ENCODE peak calls at places on chromosomes 13 and 19, in four cellular contexts. P, L, O and I are unnamed samples.

GRCh38 chr19:46422344-46422743 is 6.4 kb downstream of the PNMA8C start:
- ATAC-seq in L (no peak), P (no peak), O (no peak), I (no peak)

GRCh38 chr19:2867025-2867991 is at the start of gene ZNF556:
- ATAC-seq in O (no peak), P (no peak), L (peak; percentile 42), I (peak; percentile 41)

GRCh38 chr19:4089400-4089908 is 22.8 kb upstream of the ZBTB7A start:
- ATAC-seq in O (peak; percentile 41), L (peak; percentile 52), P (no peak), I (peak; percentile 48)

GRCh38 chr13:22103628-22104027 is 432.8 kb downstream of the FGF9 start:
- ATAC-seq in L (no peak), P (peak; percentile 58), O (no peak), I (no peak)

GRCh38 chr19:35224681-35225604 is 3.6 kb downstream of the FAM187B start:
- ATAC-seq in P (no peak), L (no peak), O (peak; percentile 39), I (no peak)

GRCh38 chr13:84985860-84986259 is 813.4 kb downstream of the SLITRK6 start:
- ATAC-seq in O (no peak), L (no peak), P (no peak), I (no peak)

GRCh38 chr13:77026255-77026782 is 640 bp downstream of the FBXL3 start:
- ATAC-seq in L (peak; percentile 84), O (peak; percentile 89), P (peak; percentile 67), I (peak; percentile 79)

GRCh38 chr13:26923824-26924605 is 163.4 kb upstream of the GPR12 start:
- ATAC-seq in L (peak; percentile 53), O (no peak), P (peak; percentile 40), I (no peak)

GRCh38 chr13:41938918-41939317 is 22.0 kb downstream of the VWA8 start:
- ATAC-seq in O (peak; percentile 51), P (no peak), L (no peak), I (no peak)

GRCh38 chr13:113413898-113414282 is 39.4 kb downstream of the ADPRHL1 start:
- ATAC-seq in O (peak; percentile 13), P (no peak), L (peak; percentile 64), I (peak; percentile 74)

GRCh38 chr13:109874444-109874920 is 88.1 kb upstream of the IRS2 start:
- ATAC-seq in O (no peak), P (no peak), L (peak; percentile 3), I (peak; percentile 1)

GRCh38 chr13:97234742-97235141 is 12.6 kb downstream of the MBNL2 start:
- ATAC-seq in O (no peak), L (no peak), P (no peak), I (no peak)

GRCh38 chr13:79512950-79513349 is 32.0 kb downstream of the NDFIP2 start:
- ATAC-seq in L (no peak), O (peak; percentile 44), P (no peak), I (no peak)

GRCh38 chr13:98467263-98467985 is 109.5 kb downstream of the STK24 start:
- ATAC-seq in L (peak; percentile 88), P (no peak), O (peak; percentile 79), I (no peak)

GRCh38 chr13:31009166-31009565 is 76.7 kb downstream of the TEX26 start:
- ATAC-seq in P (no peak), O (no peak), L (no peak), I (no peak)

GRCh38 chr13:48242677-48243076 is 9.7 kb downstream of the ITM2B start:
- ATAC-seq in O (no peak), L (no peak), P (no peak), I (no peak)

GRCh38 chr13:63279136-63279535 is 1863.5 kb upstream of the PCDH20 start:
- ATAC-seq in P (no peak), L (no peak), O (no peak), I (no peak)

GRCh38 chr13:101181076-101181685 is 235.1 kb downstream of the NALCN start:
- ATAC-seq in O (no peak), L (no peak), P (peak; percentile 62), I (no peak)

GRCh38 chr13:30151398-30151797 is 156.0 kb downstream of the KATNAL1 start:
- ATAC-seq in P (no peak), O (no peak), L (no peak), I (no peak)

GRCh38 chr13:112444416-112445399 is 68.6 kb downstream of the SPACA7 start:
- ATAC-seq in P (no peak), L (no peak), O (no peak), I (no peak)

GRCh38 chr13:41562541-41563178 is 105.3 kb downstream of the RGCC start:
- ATAC-seq in O (no peak), L (no peak), P (no peak), I (no peak)

GRCh38 chr13:21458457-21458815 is 667 bp downstream of the ZDHHC20 start:
- ATAC-seq in L (no peak), O (peak; percentile 37), P (no peak), I (no peak)

GRCh38 chr13:75788494-75788991 is 152.4 kb downstream of the LMO7 start:
- ATAC-seq in O (peak; percentile 43), P (peak; percentile 54), L (peak; percentile 81), I (no peak)

GRCh38 chr19:41409288-41409687 is 11.7 kb downstream of the BCKDHA start:
- ATAC-seq in P (peak; percentile 65), O (peak; percentile 91), L (peak; percentile 69), I (peak; percentile 65)

GRCh38 chr19:33325920-33326319 is 23.6 kb upstream of the CEBPA start:
- ATAC-seq in L (peak; percentile 29), O (peak; percentile 66), P (no peak), I (peak; percentile 83)

GRCh38 chr13:35703061-35703460 is 226.6 kb upstream of the MAB21L1 start:
- ATAC-seq in L (no peak), O (no peak), P (no peak), I (no peak)

GRCh38 chr19:58304748-58305064 is 471 bp upstream of the ERVK3-1 start:
- ATAC-seq in L (no peak), P (peak; percentile 12), O (no peak), I (no peak)

GRCh38 chr13:86109107-86109506 is 309.9 kb upstream of the SLITRK6 start:
- ATAC-seq in O (no peak), L (no peak), P (no peak), I (no peak)

DNA sequence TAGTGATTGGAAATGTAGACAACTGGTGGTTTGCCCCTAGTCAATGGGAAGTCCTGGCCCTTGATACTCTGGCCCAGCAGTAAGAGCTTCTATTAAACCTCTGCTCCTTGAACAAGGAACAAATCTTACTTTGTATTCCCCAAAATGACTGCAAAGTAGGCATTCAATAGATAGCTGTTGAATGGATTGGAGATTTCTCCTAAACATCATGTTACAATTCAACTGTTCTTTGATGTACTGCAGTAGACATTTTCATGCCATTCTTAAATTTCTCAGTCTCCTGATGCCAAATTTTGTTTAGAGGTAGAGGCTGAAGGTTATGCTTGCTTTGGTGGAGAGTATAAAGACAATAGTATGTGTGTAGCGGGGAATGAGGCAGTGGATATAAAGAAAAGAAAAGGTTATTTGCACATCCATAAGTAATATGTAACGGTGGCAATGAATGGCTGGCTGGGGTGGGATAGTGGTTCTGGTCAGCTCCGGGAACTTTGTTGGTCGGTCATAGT is 12.8 kb downstream of the MIR17HG start:
- ATAC-seq in P (no peak), L (no peak), O (no peak), I (no peak)
- TF ChIP-seq POLR2A in P (no peak), L (no peak), O (no peak), I (no peak)

DNA sequence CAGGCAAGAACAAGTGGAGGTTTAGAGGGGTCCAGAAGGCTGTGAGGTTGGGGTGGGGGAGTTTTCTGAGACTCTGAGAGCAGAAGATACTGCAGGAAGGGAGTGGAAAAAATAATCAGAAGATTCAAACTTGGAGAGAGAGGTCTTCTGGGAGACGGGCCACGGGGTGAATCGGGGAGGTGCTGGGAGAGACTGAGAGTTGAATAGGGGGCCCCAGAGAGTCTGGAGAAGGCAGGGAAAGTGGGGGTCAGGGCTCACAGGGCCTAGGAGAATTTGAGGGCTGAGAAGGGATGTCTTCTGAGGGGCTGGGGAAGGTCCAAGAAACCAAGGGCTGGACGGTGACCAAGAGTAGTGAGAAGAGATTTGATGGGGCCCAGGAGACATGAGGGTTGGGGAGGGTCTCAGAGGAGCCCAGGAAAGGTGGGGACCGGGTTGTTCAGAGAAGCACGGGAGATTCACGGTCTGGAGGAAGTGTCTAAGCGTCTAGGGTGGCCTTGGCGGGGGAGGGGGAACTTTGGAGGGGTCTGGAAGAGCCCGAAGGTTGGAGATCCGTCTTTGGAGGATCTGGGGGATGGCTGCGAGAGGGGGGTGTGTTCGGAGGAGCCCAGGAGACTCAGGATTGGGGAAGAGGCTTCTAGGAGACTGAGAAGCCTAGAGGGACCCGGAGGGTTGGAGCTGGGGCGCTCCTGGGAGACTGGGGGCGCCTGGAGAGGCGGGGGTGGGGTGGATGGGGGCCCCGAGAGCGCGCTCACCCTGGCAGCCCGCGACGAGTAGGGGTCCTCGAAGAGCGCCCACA is 1.5 kb downstream of the KCNC3 start:
- ATAC-seq in L (no peak), P (no peak), O (no peak), I (no peak)
- H3K27me3 ChIP-seq in L (peaks cover 16% of the 10 kb centered on the region), P (peaks cover 44% of the 10 kb centered on the region), O (no peaks in the 10 kb centered on the region), I (peaks cover 74% of the 10 kb centered on the region)

GRCh38 chr19:1267441-1268391 is 1.4 kb upstream of the CIRBP start:
- ATAC-seq in O (no peak), L (no peak), P (no peak), I (no peak)

GRCh38 chr19:1268392-1269064 is 604 bp upstream of the CIRBP start:
- ATAC-seq in P (no peak), L (no peak), O (no peak), I (no peak)

GRCh38 chr19:1269478-1270167 is 491 bp downstream of the CIRBP start:
- ATAC-seq in P (peak; percentile 13), O (peak; percentile 2), L (peak; percentile 31), I (peak; percentile 62)

GRCh38 chr19:1270168-1270853 is 1.2 kb downstream of the CIRBP start:
- ATAC-seq in L (no peak), P (no peak), O (no peak), I (no peak)

GRCh38 chr19:1269065-1269477 is at the start of gene CIRBP:
- ATAC-seq in O (peak; percentile 81), L (peak; percentile 78), P (peak; percentile 76), I (peak; percentile 88)
- TF ChIP-seq POLR2A in O (peak; percentile 97), L (peak; percentile 100), P (peak; percentile 99), I (peak; percentile 100)

GRCh38 chr13:52846567-52847321 is 1.7 kb downstream of the PCDH8 start:
- ATAC-seq in O (no peak), L (peak; percentile 78), P (no peak), I (no peak)
- H3K27me3 ChIP-seq in O (peaks cover 7% of the 10 kb centered on the region), L (peaks cover 55% of the 10 kb centered on the region), P (peaks cover 45% of the 10 kb centered on the region), I (peaks cover 90% of the 10 kb centered on the region)